ENCODE peak calls at places on chromosomes 6 and 20, in nine cellular contexts. Z is sciatic nerve, F is DND-41, L is NAMALWA, A is BJ, O is fibroblast of pulmonary artery, M is EL, X is GM19239, U is H54. Q is an unnamed sample.

GRCh38 chr6:81575446-81575845 is 177.0 kb downstream of the TENT5A start:
- DNase-seq in Z (no peak), F (no peak), L (no peak), A (peak), O (no peak), M (no peak), X (no peak), U (no peak), Q (no peak)

GRCh38 chr6:53790886-53791285 is 3.9 kb upstream of the LRRC1 start:
- DNase-seq in Z (no peak), F (no peak), L (no peak), A (no peak), O (no peak), M (no peak), X (no peak), U (no peak), Q (peak)

GRCh38 chr6:110188791-110189190 is 8.6 kb downstream of the CDC40 start:
- DNase-seq in Z (no peak), F (no peak), L (no peak), A (no peak), O (no peak), M (peak), X (no peak), U (no peak), Q (no peak)

GRCh38 chr6:32432050-32432450 is 7.6 kb upstream of the HLA-DRA start:
- DNase-seq in Z (no peak), F (no peak), L (peak), A (no peak), O (peak), M (peak), X (no peak), U (no peak), Q (peak)

GRCh38 chr20:38129248-38129865 is 35.7 kb downstream of the TGM2 start:
- DNase-seq in Z (peak), F (no peak), L (no peak), A (no peak), O (no peak), M (no peak), X (no peak), U (no peak), Q (no peak)

GRCh38 chr20:36147707-36148106 is 6.8 kb upstream of the EPB41L1 start:
- DNase-seq in Z (no peak), F (no peak), L (no peak), A (peak), O (peak), M (peak), X (no peak), U (no peak), Q (peak)

GRCh38 chr6:159108438-159108985 is 60.7 kb upstream of the FNDC1 start:
- DNase-seq in Z (no peak), F (no peak), L (no peak), A (no peak), O (no peak), M (no peak), X (no peak), U (no peak), Q (no peak)

GRCh38 chr20:60652615-60653014 is 599.4 kb upstream of the CDH4 start:
- DNase-seq in Z (no peak), F (no peak), L (no peak), A (no peak), O (no peak), M (no peak), X (no peak), U (no peak), Q (no peak)

GRCh38 chr6:140731741-140732140 is 1357.3 kb upstream of the CITED2 start:
- DNase-seq in Z (no peak), F (no peak), L (no peak), A (no peak), O (no peak), M (peak), X (no peak), U (no peak), Q (peak)

GRCh38 chr6:6661684-6662083 is 73.2 kb downstream of the LY86 start:
- DNase-seq in Z (peak), F (no peak), L (no peak), A (no peak), O (peak), M (peak), X (no peak), U (no peak), Q (peak)

GRCh38 chr6:35388023-35388422 is 45.7 kb downstream of the PPARD start:
- DNase-seq in Z (no peak), F (no peak), L (no peak), A (no peak), O (no peak), M (no peak), X (no peak), U (no peak), Q (no peak)

GRCh38 chr6:49634080-49634810 is 2.4 kb downstream of the RHAG start:
- DNase-seq in Z (no peak), F (no peak), L (no peak), A (no peak), O (no peak), M (no peak), X (no peak), U (no peak), Q (no peak)

GRCh38 chr6:64984947-64985346 is 722.1 kb downstream of the EYS start:
- DNase-seq in Z (no peak), F (no peak), L (no peak), A (no peak), O (no peak), M (no peak), X (no peak), U (no peak), Q (no peak)

GRCh38 chr6:11414564-11414963 is 123.0 kb upstream of the TMEM170B start:
- DNase-seq in Z (no peak), F (no peak), L (peak), A (no peak), O (no peak), M (no peak), X (no peak), U (no peak), Q (no peak)

GRCh38 chr6:55875420-55875819 is at the start of gene BMP5:
- DNase-seq in Z (no peak), F (no peak), L (no peak), A (no peak), O (no peak), M (no peak), X (no peak), U (no peak), Q (no peak)

GRCh38 chr6:40719671-40720374 is 132.7 kb upstream of the LRFN2 start:
- DNase-seq in Z (no peak), F (peak), L (peak), A (peak), O (peak), M (peak), X (peak), U (peak), Q (peak)

GRCh38 chr6:1841131-1841530 is 231.4 kb downstream of the FOXC1 start:
- DNase-seq in Z (no peak), F (no peak), L (no peak), A (no peak), O (no peak), M (no peak), X (no peak), U (no peak), Q (peak)

GRCh38 chr6:24026050-24026449 is 100.0 kb upstream of the NRSN1 start:
- DNase-seq in Z (no peak), F (no peak), L (no peak), A (no peak), O (no peak), M (no peak), X (no peak), U (no peak), Q (no peak)

GRCh38 chr20:43776691-43777090 is 49.9 kb upstream of the GTSF1L start:
- DNase-seq in Z (no peak), F (no peak), L (no peak), A (no peak), O (no peak), M (no peak), X (no peak), U (no peak), Q (no peak)

GRCh38 chr6:72553531-72554202 is 68.2 kb upstream of the KCNQ5 start:
- DNase-seq in Z (no peak), F (no peak), L (no peak), A (peak), O (peak), M (peak), X (no peak), U (peak), Q (peak)

GRCh38 chr6:83609248-83609647 is 96.9 kb downstream of the PRSS35 start:
- DNase-seq in Z (no peak), F (no peak), L (no peak), A (no peak), O (no peak), M (no peak), X (no peak), U (no peak), Q (no peak)

Q was measured in cardiac fibroblast.